ENCODE peak calls at places on chromosome 1, in five cellular contexts. One of them, this sample, is unnamed.

GRCh38 chr1:184141481-184141880 is 90.0 kb downstream of the TSEN15 start:
- DNase-seq in effector memory CD4-positive, alpha-beta T cell: no peak
- DNase-seq in AML-193: no peak
- DNase-seq in HTR-8/SVneo: no peak
- DNase-seq in tibial artery: no peak
- DNase-seq in this sample: no peak

GRCh38 chr1:58249729-58250586 is 296.6 kb downstream of the OMA1 start:
- DNase-seq in effector memory CD4-positive, alpha-beta T cell: no peak
- DNase-seq in AML-193: peak; percentile 26
- DNase-seq in HTR-8/SVneo: peak; percentile 12
- DNase-seq in tibial artery: no peak
- DNase-seq in this sample: peak; percentile 49

GRCh38 chr1:1171551-1172340 is 1.9 kb upstream of the TTLL10 start:
- DNase-seq in HTR-8/SVneo: no peak
- DNase-seq in effector memory CD4-positive, alpha-beta T cell: no peak
- DNase-seq in tibial artery: peak; percentile 44
- DNase-seq in AML-193: no peak
- DNase-seq in this sample: no peak

GRCh38 chr1:151485685-151486255 is 25.4 kb upstream of the CGN start:
- DNase-seq in tibial artery: no peak
- DNase-seq in AML-193: no peak
- DNase-seq in effector memory CD4-positive, alpha-beta T cell: no peak
- DNase-seq in HTR-8/SVneo: no peak
- DNase-seq in this sample: no peak

GRCh38 chr1:181166377-181167196 is 78.1 kb downstream of the IER5 start:
- DNase-seq in HTR-8/SVneo: peak; percentile 80
- DNase-seq in AML-193: peak; percentile 73
- DNase-seq in tibial artery: peak; percentile 75
- DNase-seq in effector memory CD4-positive, alpha-beta T cell: peak; percentile 38
- DNase-seq in this sample: peak; percentile 81

GRCh38 chr1:108521990-108522393 is 37.9 kb upstream of the EEIG2 start:
- DNase-seq in HTR-8/SVneo: no peak
- DNase-seq in effector memory CD4-positive, alpha-beta T cell: no peak
- DNase-seq in AML-193: no peak
- DNase-seq in tibial artery: no peak
- DNase-seq in this sample: no peak

GRCh38 chr1:154352581-154353459 is 27.5 kb downstream of the ATP8B2 start:
- DNase-seq in tibial artery: peak; percentile 77
- DNase-seq in effector memory CD4-positive, alpha-beta T cell: peak; percentile 11
- DNase-seq in HTR-8/SVneo: no peak
- DNase-seq in AML-193: peak; percentile 32
- DNase-seq in this sample: no peak

GRCh38 chr1:190328361-190328760 is 149.3 kb downstream of the BRINP3 start:
- DNase-seq in HTR-8/SVneo: no peak
- DNase-seq in tibial artery: no peak
- DNase-seq in effector memory CD4-positive, alpha-beta T cell: no peak
- DNase-seq in AML-193: no peak
- DNase-seq in this sample: no peak

GRCh38 chr1:22808846-22809501 is 98.3 kb downstream of the EPHB2 start:
- DNase-seq in AML-193: no peak
- DNase-seq in effector memory CD4-positive, alpha-beta T cell: no peak
- DNase-seq in tibial artery: peak; percentile 75
- DNase-seq in HTR-8/SVneo: no peak
- DNase-seq in this sample: no peak

GRCh38 chr1:214012418-214012817 is 24.6 kb downstream of the PROX1 start:
- DNase-seq in HTR-8/SVneo: no peak
- DNase-seq in effector memory CD4-positive, alpha-beta T cell: no peak
- DNase-seq in AML-193: no peak
- DNase-seq in tibial artery: no peak
- DNase-seq in this sample: no peak

GRCh38 chr1:155174334-155175280 is 958 bp downstream of the TRIM46 start:
- DNase-seq in HTR-8/SVneo: no peak
- DNase-seq in AML-193: no peak
- DNase-seq in tibial artery: peak; percentile 68
- DNase-seq in effector memory CD4-positive, alpha-beta T cell: no peak
- DNase-seq in this sample: peak; percentile 28

GRCh38 chr1:25011270-25011669 is 81.2 kb upstream of the RUNX3 start:
- DNase-seq in HTR-8/SVneo: no peak
- DNase-seq in tibial artery: no peak
- DNase-seq in effector memory CD4-positive, alpha-beta T cell: no peak
- DNase-seq in AML-193: no peak
- DNase-seq in this sample: no peak

GRCh38 chr1:200962631-200963030 is 60.9 kb downstream of the KIF21B start:
- DNase-seq in HTR-8/SVneo: no peak
- DNase-seq in tibial artery: no peak
- DNase-seq in AML-193: no peak
- DNase-seq in effector memory CD4-positive, alpha-beta T cell: no peak
- DNase-seq in this sample: no peak

GRCh38 chr1:32215629-32216505 is 6.3 kb downstream of the TMEM234 start:
- DNase-seq in HTR-8/SVneo: peak; percentile 63
- DNase-seq in AML-193: peak; percentile 34
- DNase-seq in effector memory CD4-positive, alpha-beta T cell: peak; percentile 29
- DNase-seq in tibial artery: no peak
- DNase-seq in this sample: peak; percentile 84

GRCh38 chr1:29743264-29743663 is 506.9 kb downstream of the PTPRU start:
- DNase-seq in HTR-8/SVneo: no peak
- DNase-seq in effector memory CD4-positive, alpha-beta T cell: no peak
- DNase-seq in AML-193: no peak
- DNase-seq in tibial artery: no peak
- DNase-seq in this sample: no peak

GRCh38 chr1:193104496-193104905 is 713 bp downstream of the GLRX2 start:
- DNase-seq in AML-193: peak; percentile 19
- DNase-seq in tibial artery: peak; percentile 71
- DNase-seq in HTR-8/SVneo: peak; percentile 41
- DNase-seq in effector memory CD4-positive, alpha-beta T cell: no peak
- DNase-seq in this sample: peak; percentile 57

GRCh38 chr1:214830956-214831355 is 228.0 kb downstream of the CENPF start:
- DNase-seq in AML-193: no peak
- DNase-seq in tibial artery: no peak
- DNase-seq in effector memory CD4-positive, alpha-beta T cell: no peak
- DNase-seq in HTR-8/SVneo: no peak
- DNase-seq in this sample: no peak

GRCh38 chr1:109837852-109838570 is 72.6 kb upstream of the CSF1 start:
- DNase-seq in AML-193: no peak
- DNase-seq in effector memory CD4-positive, alpha-beta T cell: no peak
- DNase-seq in HTR-8/SVneo: no peak
- DNase-seq in tibial artery: no peak
- DNase-seq in this sample: no peak

GRCh38 chr1:207810173-207810572 is 58.3 kb downstream of the CD46 start:
- DNase-seq in AML-193: no peak
- DNase-seq in tibial artery: peak; percentile 71
- DNase-seq in effector memory CD4-positive, alpha-beta T cell: no peak
- DNase-seq in HTR-8/SVneo: no peak
- DNase-seq in this sample: peak; percentile 42

GRCh38 chr1:109040627-109041613 is 982 bp downstream of the WDR47 start:
- DNase-seq in AML-193: peak; percentile 35
- DNase-seq in HTR-8/SVneo: no peak
- DNase-seq in effector memory CD4-positive, alpha-beta T cell: no peak
- DNase-seq in tibial artery: no peak
- DNase-seq in this sample: peak; percentile 31

GRCh38 chr1:42992043-42992697 is 33.5 kb upstream of the SLC2A1 start:
- DNase-seq in AML-193: no peak
- DNase-seq in effector memory CD4-positive, alpha-beta T cell: no peak
- DNase-seq in tibial artery: no peak
- DNase-seq in HTR-8/SVneo: no peak
- DNase-seq in this sample: no peak

GRCh38 chr1:183180634-183181056 is 5.4 kb upstream of the LAMC2 start:
- DNase-seq in AML-193: no peak
- DNase-seq in effector memory CD4-positive, alpha-beta T cell: no peak
- DNase-seq in tibial artery: peak; percentile 72
- DNase-seq in HTR-8/SVneo: peak; percentile 38
- DNase-seq in this sample: peak; percentile 95

This sample was measured in lung microvascular endothelial cell.